ENCODE peak calls at places on chromosomes 2 and 18, in four cellular contexts. D is HEK293T, S is HepG2, Q is GM12878. F is an unnamed sample.

GRCh38 chr2:218370410-218371063 is 11.5 kb upstream of the SLC11A1 start:
- DNase-seq in D (no peak), S (peak), Q (no peak), F (no peak)

GRCh38 chr2:109435866-109436634 is 177.7 kb downstream of the SEPTIN10 start:
- DNase-seq in D (no peak), S (no peak), Q (no peak), F (no peak)

GRCh38 chr2:7015007-7015950 is 98.1 kb downstream of the RNF144A start:
- DNase-seq in D (no peak), S (no peak), Q (no peak), F (no peak)

GRCh38 chr2:127694986-127695385 is 6.3 kb upstream of the SFT2D3 start:
- DNase-seq in D (no peak), S (no peak), Q (no peak), F (no peak)

GRCh38 chr2:164061129-164061746 is 325.4 kb upstream of the FIGN start:
- DNase-seq in D (peak), S (peak), Q (peak), F (peak)

GRCh38 chr2:145807978-145808377 is 1288.1 kb upstream of the ZEB2 start:
- DNase-seq in D (no peak), S (no peak), Q (no peak), F (peak)

GRCh38 chr2:231386446-231386845 is 9.1 kb upstream of the B3GNT7 start:
- DNase-seq in D (no peak), S (no peak), Q (no peak), F (no peak)

GRCh38 chr2:240573516-240574385 is 5.5 kb downstream of the RNPEPL1 start:
- DNase-seq in D (no peak), S (no peak), Q (no peak), F (no peak)

GRCh38 chr18:48818329-48819254 is 132.2 kb downstream of the SMAD7 start:
- DNase-seq in D (no peak), S (no peak), Q (no peak), F (no peak)

GRCh38 chr2:231960810-231961348 is 634 bp upstream of the DIS3L2 start:
- DNase-seq in D (no peak), S (no peak), Q (no peak), F (no peak)

GRCh38 chr18:506264-506663 is 5.8 kb upstream of the COLEC12 start:
- DNase-seq in D (no peak), S (no peak), Q (no peak), F (no peak)

GRCh38 chr18:43846302-43846701 is 569.0 kb upstream of the SYT4 start:
- DNase-seq in D (no peak), S (no peak), Q (no peak), F (no peak)

GRCh38 chr2:238523158-238524110 is 96.7 kb downstream of the ASB1 start:
- DNase-seq in D (no peak), S (peak), Q (no peak), F (no peak)

GRCh38 chr2:231315896-231316295 is 79.6 kb upstream of the B3GNT7 start:
- DNase-seq in D (no peak), S (no peak), Q (peak), F (no peak)

GRCh38 chr2:134080759-134081158 is 173.1 kb upstream of the MGAT5 start:
- DNase-seq in D (no peak), S (no peak), Q (no peak), F (no peak)

GRCh38 chr2:134086594-134087219 is 167.2 kb upstream of the MGAT5 start:
- DNase-seq in D (no peak), S (no peak), Q (no peak), F (no peak)

GRCh38 chr2:134087371-134087921 is 166.4 kb upstream of the MGAT5 start:
- DNase-seq in D (no peak), S (peak), Q (no peak), F (no peak)

GRCh38 chr2:134081238-134081637 is 172.6 kb upstream of the MGAT5 start:
- DNase-seq in D (no peak), S (no peak), Q (no peak), F (no peak)

DNA sequence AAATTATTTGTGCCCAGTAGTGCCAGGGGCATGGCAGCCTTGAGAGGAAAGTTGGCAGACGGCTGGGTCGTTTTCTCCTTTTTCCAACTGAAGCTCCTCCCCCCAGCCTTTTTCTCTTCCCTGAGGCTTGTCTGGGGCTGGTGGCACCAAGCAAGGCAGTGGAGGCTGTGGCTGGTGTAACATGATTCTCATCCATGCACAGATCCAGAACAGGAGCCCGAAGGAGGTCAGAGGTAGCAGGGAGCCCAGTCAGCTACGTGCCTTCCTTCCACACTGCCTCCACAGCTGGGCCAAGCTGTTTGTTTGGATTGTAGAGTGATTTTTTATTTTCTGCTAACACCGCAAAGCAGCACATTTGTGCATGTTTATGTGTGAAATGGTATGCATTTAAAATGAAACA is 170.3 kb upstream of the MGAT5 start:
- DNase-seq in D (no peak), S (no peak), Q (no peak), F (no peak)
- TF ChIP-seq TARDBP in D (no peak), S (no peak), Q (no peak), F (no peak)

DNA sequence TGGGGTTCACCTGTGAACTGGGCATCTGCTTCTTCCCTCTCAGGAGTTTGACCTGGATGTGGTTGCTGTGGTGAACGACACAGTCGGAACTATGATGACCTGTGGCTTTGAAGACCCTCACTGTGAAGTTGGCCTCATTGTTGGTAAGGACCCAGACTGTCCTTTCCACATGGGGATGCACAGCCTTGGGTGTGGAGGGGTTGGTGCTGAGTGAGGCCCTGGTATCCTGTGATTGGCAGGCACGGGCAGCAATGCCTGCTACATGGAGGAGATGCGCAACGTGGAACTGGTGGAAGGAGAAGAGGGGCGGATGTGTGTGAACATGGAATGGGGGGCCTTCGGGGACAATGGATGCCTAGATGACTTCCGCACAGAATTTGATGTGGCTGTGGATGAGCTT is 52.3 kb downstream of the HK2 start:
- DNase-seq in D (no peak), S (no peak), Q (no peak), F (no peak)
- TF ChIP-seq FOXM1 in D (no peak), S (no peak), Q (no peak), F (no peak)

GRCh38 chr2:15348028-15348427 is 213.1 kb downstream of the NBAS start:
- DNase-seq in D (peak), S (no peak), Q (no peak), F (no peak)

GRCh38 chr2:15352363-15352762 is 208.8 kb downstream of the NBAS start:
- DNase-seq in D (no peak), S (no peak), Q (no peak), F (no peak)

DNA sequence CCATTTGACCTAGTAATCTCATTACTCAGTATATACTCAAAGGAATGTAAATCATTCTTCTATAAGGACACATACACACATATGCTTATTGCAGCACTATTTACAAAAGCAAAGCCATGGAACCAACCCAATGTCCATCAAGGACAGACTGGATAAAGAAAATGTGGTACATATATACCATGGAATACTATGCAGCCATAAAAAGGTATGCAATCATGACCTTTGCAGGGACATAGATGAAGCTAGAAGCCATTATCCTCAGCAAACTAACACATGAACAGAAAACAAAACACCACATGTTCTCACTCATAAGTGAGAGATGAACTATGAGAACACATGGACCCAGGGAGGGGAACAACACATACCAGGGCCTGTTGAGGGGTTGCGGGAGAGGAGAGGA is 214.5 kb downstream of the NBAS start:
- DNase-seq in D (no peak), S (no peak), Q (no peak), F (no peak)
- TF ChIP-seq TARDBP in D (no peak), S (no peak), Q (no peak), F (no peak)

DNA sequence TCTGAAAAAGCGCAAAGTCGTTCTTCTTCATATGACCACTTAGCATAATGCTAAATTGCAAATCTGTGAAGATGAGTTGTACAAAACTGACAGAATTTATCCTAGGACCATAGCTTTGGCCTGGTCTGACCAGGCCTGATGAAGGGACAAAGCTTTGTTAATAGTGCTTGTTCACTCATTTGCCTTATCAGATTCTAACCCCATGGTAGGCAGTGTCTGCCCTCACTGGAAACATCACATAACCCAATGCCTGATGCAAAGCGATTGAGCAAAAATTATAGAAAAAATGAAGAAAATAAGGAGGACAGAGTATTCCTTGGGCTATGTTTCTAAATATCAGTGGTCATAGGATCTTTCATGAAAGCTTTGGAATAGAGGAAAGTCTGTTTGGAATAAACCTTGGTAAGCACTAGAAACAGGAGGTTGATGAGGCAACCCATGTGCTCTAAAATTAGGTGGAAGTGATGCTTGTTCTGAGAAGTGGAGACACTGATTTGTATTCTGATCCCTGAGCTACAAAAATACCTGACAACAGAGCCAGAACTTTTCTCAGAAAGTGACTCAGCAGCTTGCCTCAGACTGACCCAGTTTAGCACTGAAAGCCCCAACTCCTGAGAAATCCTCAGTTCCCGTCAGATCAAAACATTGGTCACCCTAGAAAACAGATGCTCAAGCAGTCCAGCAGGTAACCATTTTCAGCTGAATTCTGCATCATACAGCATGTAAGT is 131.4 kb upstream of the MAPRE2 start:
- DNase-seq in D (no peak), S (no peak), Q (no peak), F (no peak)
- TF ChIP-seq FOXM1 in D (no peak), S (no peak), Q (no peak), F (no peak)

GRCh38 chr2:152440460-152440859 is 105.5 kb downstream of the FMNL2 start:
- DNase-seq in D (no peak), S (no peak), Q (no peak), F (no peak)
- TF ChIP-seq TARDBP in D (no peak), S (no peak), Q (no peak), F (no peak)

GRCh38 chr2:184859187-184859586 is 260.9 kb downstream of the ZNF804A start:
- DNase-seq in D (no peak), S (no peak), Q (no peak), F (no peak)
- TF ChIP-seq FOXM1 in D (no peak), S (no peak), Q (no peak), F (no peak)